ENCODE peak calls at places on chromosomes 11 and 22, in six cellular contexts. One of them, this sample, is unnamed.

GRCh38 chr11:26947379-26947844 is 46.5 kb upstream of the FIBIN start:
- DNase-seq in A549: no peak
- DNase-seq in K562: no peak
- DNase-seq in endothelial cell of umbilical vein: no peak
- DNase-seq in H1: no peak
- DNase-seq in HepG2: no peak
- DNase-seq in this sample: no peak

GRCh38 chr11:15472405-15472799 is 357.7 kb downstream of the INSC start:
- DNase-seq in A549: no peak
- DNase-seq in K562: no peak
- DNase-seq in endothelial cell of umbilical vein: no peak
- DNase-seq in H1: no peak
- DNase-seq in HepG2: no peak
- DNase-seq in this sample: no peak

GRCh38 chr11:86460461-86461404 is 86.0 kb downstream of the CCDC81 start:
- DNase-seq in A549: no peak
- DNase-seq in K562: no peak
- DNase-seq in endothelial cell of umbilical vein: peak; percentile 69
- DNase-seq in H1: no peak
- DNase-seq in HepG2: no peak
- DNase-seq in this sample: no peak

GRCh38 chr22:44405661-44406060 is 92.4 kb downstream of the RTL6 start:
- DNase-seq in A549: no peak
- DNase-seq in K562: no peak
- DNase-seq in endothelial cell of umbilical vein: no peak
- DNase-seq in H1: no peak
- DNase-seq in HepG2: no peak
- DNase-seq in this sample: no peak

GRCh38 chr22:19942071-19942885 is 660 bp upstream of the TXNRD2 start:
- DNase-seq in A549: peak; percentile 18
- DNase-seq in K562: peak; percentile 92
- DNase-seq in endothelial cell of umbilical vein: peak; percentile 55
- DNase-seq in H1: no peak
- DNase-seq in HepG2: no peak
- DNase-seq in this sample: no peak

GRCh38 chr11:40295466-40295865 is 1164.0 kb downstream of the LRRC4C start:
- DNase-seq in A549: no peak
- DNase-seq in K562: no peak
- DNase-seq in endothelial cell of umbilical vein: no peak
- DNase-seq in H1: no peak
- DNase-seq in HepG2: no peak
- DNase-seq in this sample: no peak

GRCh38 chr22:39943366-39943765 is 16.8 kb upstream of the TMA7B start:
- DNase-seq in A549: no peak
- DNase-seq in K562: peak; percentile 26
- DNase-seq in endothelial cell of umbilical vein: no peak
- DNase-seq in H1: no peak
- DNase-seq in HepG2: no peak
- DNase-seq in this sample: peak; percentile 70

GRCh38 chr22:17606472-17606871 is 22.1 kb downstream of the ATP6V1E1 start:
- DNase-seq in A549: no peak
- DNase-seq in K562: no peak
- DNase-seq in endothelial cell of umbilical vein: no peak
- DNase-seq in H1: no peak
- DNase-seq in HepG2: no peak
- DNase-seq in this sample: no peak

GRCh38 chr11:131859811-131860210 is 489.4 kb downstream of the NTM start:
- DNase-seq in A549: no peak
- DNase-seq in K562: no peak
- DNase-seq in endothelial cell of umbilical vein: peak; percentile 90
- DNase-seq in H1: no peak
- DNase-seq in HepG2: no peak
- DNase-seq in this sample: no peak

GRCh38 chr11:75565221-75565814 is 3.3 kb downstream of the SERPINH1 start:
- DNase-seq in A549: no peak
- DNase-seq in K562: no peak
- DNase-seq in endothelial cell of umbilical vein: peak; percentile 73
- DNase-seq in H1: no peak
- DNase-seq in HepG2: peak; percentile 57
- DNase-seq in this sample: peak; percentile 48

GRCh38 chr11:47917643-47918369 is 62.6 kb upstream of the PTPRJ start:
- DNase-seq in A549: peak; percentile 80
- DNase-seq in K562: peak; percentile 82
- DNase-seq in endothelial cell of umbilical vein: peak; percentile 82
- DNase-seq in H1: no peak
- DNase-seq in HepG2: peak; percentile 20
- DNase-seq in this sample: peak; percentile 35

GRCh38 chr22:17920145-17920605 is 104.2 kb downstream of the MICAL3 start:
- DNase-seq in A549: no peak
- DNase-seq in K562: peak; percentile 77
- DNase-seq in endothelial cell of umbilical vein: peak; percentile 44
- DNase-seq in H1: no peak
- DNase-seq in HepG2: peak; percentile 70
- DNase-seq in this sample: peak; percentile 47

GRCh38 chr22:43293661-43294392 is 49.3 kb downstream of the SCUBE1 start:
- DNase-seq in A549: peak; percentile 32
- DNase-seq in K562: peak; percentile 77
- DNase-seq in endothelial cell of umbilical vein: peak; percentile 25
- DNase-seq in H1: no peak
- DNase-seq in HepG2: peak; percentile 90
- DNase-seq in this sample: no peak

GRCh38 chr22:27100789-27101188 is 443.4 kb downstream of the MIAT start:
- DNase-seq in A549: no peak
- DNase-seq in K562: no peak
- DNase-seq in endothelial cell of umbilical vein: no peak
- DNase-seq in H1: no peak
- DNase-seq in HepG2: no peak
- DNase-seq in this sample: peak; percentile 51

GRCh38 chr11:117824571-117825537 is at the start of gene FXYD2:
- DNase-seq in A549: no peak
- DNase-seq in K562: no peak
- DNase-seq in endothelial cell of umbilical vein: peak; percentile 44
- DNase-seq in H1: no peak
- DNase-seq in HepG2: no peak
- DNase-seq in this sample: peak; percentile 5

GRCh38 chr11:132024587-132025295 is 654.3 kb downstream of the NTM start:
- DNase-seq in A549: no peak
- DNase-seq in K562: no peak
- DNase-seq in endothelial cell of umbilical vein: peak; percentile 47
- DNase-seq in H1: no peak
- DNase-seq in HepG2: no peak
- DNase-seq in this sample: no peak

GRCh38 chr22:44395116-44396005 is 82.6 kb upstream of the SHISAL1 start:
- DNase-seq in A549: no peak
- DNase-seq in K562: no peak
- DNase-seq in endothelial cell of umbilical vein: no peak
- DNase-seq in H1: no peak
- DNase-seq in HepG2: no peak
- DNase-seq in this sample: no peak

GRCh38 chr11:74479340-74480123 is 12.2 kb upstream of the KCNE3 start:
- DNase-seq in A549: no peak
- DNase-seq in K562: no peak
- DNase-seq in endothelial cell of umbilical vein: no peak
- DNase-seq in H1: no peak
- DNase-seq in HepG2: no peak
- DNase-seq in this sample: no peak

GRCh38 chr11:6570691-6571427 is 32.6 kb downstream of the RRP8 start:
- DNase-seq in A549: no peak
- DNase-seq in K562: no peak
- DNase-seq in endothelial cell of umbilical vein: no peak
- DNase-seq in H1: no peak
- DNase-seq in HepG2: no peak
- DNase-seq in this sample: peak; percentile 40

GRCh38 chr11:112882494-112883381 is 78.5 kb upstream of the NCAM1 start:
- DNase-seq in A549: no peak
- DNase-seq in K562: no peak
- DNase-seq in endothelial cell of umbilical vein: no peak
- DNase-seq in H1: no peak
- DNase-seq in HepG2: no peak
- DNase-seq in this sample: no peak

GRCh38 chr22:37676691-37677627 is 1.5 kb downstream of the LGALS1 start:
- DNase-seq in A549: no peak
- DNase-seq in K562: peak; percentile 77
- DNase-seq in endothelial cell of umbilical vein: peak; percentile 95
- DNase-seq in H1: peak; percentile 78
- DNase-seq in HepG2: peak; percentile 75
- DNase-seq in this sample: peak; percentile 86

GRCh38 chr11:12731841-12732336 is 57.7 kb downstream of the TEAD1 start:
- DNase-seq in A549: no peak
- DNase-seq in K562: no peak
- DNase-seq in endothelial cell of umbilical vein: no peak
- DNase-seq in H1: no peak
- DNase-seq in HepG2: no peak
- DNase-seq in this sample: no peak

GRCh38 chr11:60345489-60345888 is 18.4 kb downstream of the MS4A6E start:
- DNase-seq in A549: no peak
- DNase-seq in K562: no peak
- DNase-seq in endothelial cell of umbilical vein: peak; percentile 54
- DNase-seq in H1: peak; percentile 17
- DNase-seq in HepG2: peak; percentile 8
- DNase-seq in this sample: peak; percentile 58

DNA sequence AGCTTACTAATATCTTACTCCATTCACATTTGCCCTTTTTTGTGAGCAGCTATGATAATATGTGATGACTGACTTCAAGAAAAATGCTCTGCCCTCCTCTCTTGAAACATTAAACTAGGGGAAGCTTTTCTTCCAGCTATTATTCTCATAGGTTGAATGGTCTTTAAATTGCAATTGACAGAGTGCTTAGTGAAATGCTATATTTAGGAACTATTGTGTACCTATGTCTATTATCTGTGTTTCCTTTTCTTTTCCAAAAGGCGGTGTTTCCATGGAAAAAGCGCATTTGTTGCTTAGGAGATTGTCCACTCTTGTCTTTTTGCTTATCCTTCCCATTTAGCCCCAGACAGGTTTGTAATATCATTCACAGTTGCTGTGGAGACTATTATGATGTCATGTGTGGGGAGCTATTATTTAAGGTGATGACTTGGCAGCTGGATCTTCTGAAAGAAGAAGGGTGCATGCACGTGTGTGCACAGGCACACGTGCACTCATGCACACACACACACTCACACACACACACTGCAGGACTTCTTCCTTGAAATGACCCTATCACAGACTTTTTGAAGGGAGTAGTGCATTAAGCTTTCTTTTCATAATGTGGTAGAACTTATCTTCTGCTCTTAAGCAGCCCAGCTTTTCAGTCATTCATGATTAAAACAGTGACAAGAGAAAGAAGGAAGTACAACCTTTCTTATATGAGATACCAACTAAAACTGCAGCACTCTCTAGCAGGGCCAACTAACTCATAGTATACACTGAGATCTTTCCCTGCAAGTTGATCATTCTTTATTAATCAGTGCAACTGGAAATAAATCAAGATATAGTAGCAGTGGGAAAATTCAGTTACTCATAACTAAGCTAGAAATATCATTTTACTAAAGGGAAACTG is 340.8 kb upstream of the MTNR1B start:
- DNase-seq in A549: no peak
- DNase-seq in K562: no peak
- DNase-seq in endothelial cell of umbilical vein: no peak
- DNase-seq in H1: no peak
- DNase-seq in HepG2: no peak
- DNase-seq in this sample: no peak
- TF ChIP-seq MAX in A549: no peak
- TF ChIP-seq MAX in K562: no peak
- TF ChIP-seq MAX in endothelial cell of umbilical vein: no peak
- TF ChIP-seq MAX in H1: no peak
- TF ChIP-seq MAX in HepG2: no peak
- TF ChIP-seq MAX in this sample: no peak

DNA sequence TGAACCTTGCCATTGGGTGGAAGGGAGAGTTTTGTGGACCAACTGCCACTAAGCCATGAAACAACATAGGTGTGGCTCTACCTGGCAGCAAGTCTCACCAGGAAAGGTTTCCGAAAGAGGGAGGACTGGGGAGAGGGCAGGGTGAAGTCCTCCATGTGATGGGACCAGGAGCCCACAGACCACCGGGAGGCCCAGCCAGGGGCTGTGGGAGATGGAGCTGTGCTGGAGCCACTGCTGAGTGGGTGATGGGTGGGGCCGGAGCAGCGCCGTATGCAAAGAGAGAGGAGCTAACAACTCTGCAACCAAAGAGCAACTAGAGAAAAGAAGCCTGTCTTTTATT is 16.9 kb upstream of the LINC01488 start:
- DNase-seq in A549: no peak
- DNase-seq in K562: no peak
- DNase-seq in endothelial cell of umbilical vein: no peak
- DNase-seq in H1: no peak
- DNase-seq in HepG2: no peak
- DNase-seq in this sample: no peak
- TF ChIP-seq JUN in A549: no peak
- TF ChIP-seq JUN in K562: no peak
- TF ChIP-seq JUN in endothelial cell of umbilical vein: no peak
- TF ChIP-seq JUN in H1: no peak
- TF ChIP-seq JUN in HepG2: no peak
- TF ChIP-seq JUN in this sample: no peak

DNA sequence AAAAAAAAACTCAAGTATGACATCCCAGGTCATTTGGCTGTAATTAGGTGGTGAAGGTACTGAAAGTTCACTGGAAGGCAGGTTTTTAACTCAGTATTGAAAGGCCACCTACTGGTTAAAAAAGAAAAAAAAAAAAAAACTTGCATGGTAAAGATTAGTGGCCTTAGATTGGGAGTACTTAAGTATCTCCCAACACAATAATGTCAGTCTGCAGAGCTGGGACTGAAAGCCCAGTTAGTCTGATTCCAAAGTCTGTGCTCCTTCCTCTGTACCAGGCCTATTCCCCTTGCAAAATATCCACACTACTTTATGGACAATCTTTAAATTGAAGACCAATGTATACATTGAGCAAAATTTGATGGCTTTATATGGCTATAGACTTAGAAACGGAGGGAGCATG is 85.5 kb downstream of the NOX4 start:
- DNase-seq in A549: no peak
- DNase-seq in K562: no peak
- DNase-seq in endothelial cell of umbilical vein: peak; percentile 59
- DNase-seq in H1: no peak
- DNase-seq in HepG2: no peak
- DNase-seq in this sample: no peak
- TF ChIP-seq MAX in A549: no peak
- TF ChIP-seq MAX in K562: no peak
- TF ChIP-seq MAX in endothelial cell of umbilical vein: no peak
- TF ChIP-seq MAX in H1: no peak
- TF ChIP-seq MAX in HepG2: no peak
- TF ChIP-seq MAX in this sample: no peak

GRCh38 chr11:18523079-18523478 is 3.7 kb downstream of the TSG101 start:
- DNase-seq in A549: no peak
- DNase-seq in K562: no peak
- DNase-seq in endothelial cell of umbilical vein: no peak
- DNase-seq in H1: no peak
- DNase-seq in HepG2: no peak
- DNase-seq in this sample: no peak

GRCh38 chr11:18524248-18524647 is 2.5 kb downstream of the TSG101 start:
- DNase-seq in A549: no peak
- DNase-seq in K562: no peak
- DNase-seq in endothelial cell of umbilical vein: no peak
- DNase-seq in H1: no peak
- DNase-seq in HepG2: peak; percentile 54
- DNase-seq in this sample: no peak

GRCh38 chr11:18526521-18527296 is at the start of gene TSG101:
- DNase-seq in A549: peak; percentile 93
- DNase-seq in K562: peak; percentile 93
- DNase-seq in endothelial cell of umbilical vein: peak; percentile 98
- DNase-seq in H1: peak; percentile 69
- DNase-seq in HepG2: peak; percentile 94
- DNase-seq in this sample: peak; percentile 93

GRCh38 chr11:18527512-18527911 is 770 bp upstream of the TSG101 start:
- DNase-seq in A549: peak; percentile 44
- DNase-seq in K562: no peak
- DNase-seq in endothelial cell of umbilical vein: peak; percentile 56
- DNase-seq in H1: no peak
- DNase-seq in HepG2: no peak
- DNase-seq in this sample: no peak

GRCh38 chr11:18526130-18526520 is 617 bp downstream of the TSG101 start:
- DNase-seq in A549: no peak
- DNase-seq in K562: no peak
- DNase-seq in endothelial cell of umbilical vein: no peak
- DNase-seq in H1: no peak
- DNase-seq in HepG2: no peak
- DNase-seq in this sample: no peak
- TF ChIP-seq JUN in A549: no peak
- TF ChIP-seq JUN in K562: no peak
- TF ChIP-seq JUN in endothelial cell of umbilical vein: no peak
- TF ChIP-seq JUN in H1: no peak
- TF ChIP-seq JUN in HepG2: no peak
- TF ChIP-seq JUN in this sample: no peak